ENCODE peak calls at places on chromosome 18, in seven cellular contexts. O is mesendoderm, D is neuronal stem cell, G is H9, U is H1, B is trophoblast cell, K is mesenchymal stem cell. C is an unnamed sample.

GRCh38 chr18:22318745-22319407 is 98.8 kb downstream of the CTAGE1 start:
- DNase-seq in O (no peak), D (no peak), G (no peak), U (no peak), B (no peak), K (peak), C (peak)

GRCh38 chr18:44130365-44130942 is 550.2 kb upstream of the SETBP1 start:
- DNase-seq in O (peak), D (peak), G (peak), U (no peak), B (peak), K (peak), C (peak)

GRCh38 chr18:36153203-36153602 is 23.5 kb downstream of the ELP2 start:
- DNase-seq in O (no peak), D (no peak), G (no peak), U (no peak), B (no peak), K (peak), C (peak)

GRCh38 chr18:12990128-12990485 is 1.1 kb upstream of the CEP192 start:
- DNase-seq in O (no peak), D (no peak), G (no peak), U (no peak), B (no peak), K (peak), C (no peak)

GRCh38 chr18:3455938-3456685 is 6.1 kb downstream of the TGIF1 start:
- DNase-seq in O (peak), D (no peak), G (no peak), U (no peak), B (peak), K (peak), C (peak)

GRCh38 chr18:24913507-24914147 is 438.3 kb downstream of the ZNF521 start:
- DNase-seq in O (peak), D (no peak), G (no peak), U (no peak), B (no peak), K (peak), C (no peak)

GRCh38 chr18:3151379-3152264 is 68.1 kb downstream of the MYOM1 start:
- DNase-seq in O (peak), D (peak), G (no peak), U (no peak), B (peak), K (peak), C (peak)

GRCh38 chr18:2994603-2995432 is 18.1 kb downstream of the LPIN2 start:
- DNase-seq in O (peak), D (no peak), G (no peak), U (peak), B (no peak), K (no peak), C (no peak)

GRCh38 chr18:46720092-46720491 is 36.8 kb downstream of the ST8SIA5 start:
- DNase-seq in O (no peak), D (no peak), G (no peak), U (no peak), B (no peak), K (no peak), C (no peak)

GRCh38 chr18:54647176-54647575 is 56.1 kb downstream of the DYNAP start:
- DNase-seq in O (peak), D (peak), G (peak), U (no peak), B (peak), K (peak), C (peak)

GRCh38 chr18:28065031-28065792 is 111.7 kb downstream of the CDH2 start:
- DNase-seq in O (peak), D (peak), G (no peak), U (no peak), B (peak), K (peak), C (peak)

GRCh38 chr18:59729781-59730180 is 32.6 kb upstream of the CCBE1 start:
- DNase-seq in O (no peak), D (no peak), G (no peak), U (no peak), B (peak), K (no peak), C (no peak)

GRCh38 chr18:13028869-13029268 is 37.7 kb downstream of the CEP192 start:
- DNase-seq in O (no peak), D (no peak), G (no peak), U (no peak), B (no peak), K (no peak), C (no peak)

GRCh38 chr18:31506024-31506742 is 8.2 kb downstream of the DSG2 start:
- DNase-seq in O (no peak), D (no peak), G (no peak), U (no peak), B (peak), K (peak), C (peak)

GRCh38 chr18:57241869-57242268 is 95.0 kb downstream of the BOD1L2 start:
- DNase-seq in O (peak), D (no peak), G (no peak), U (no peak), B (no peak), K (no peak), C (no peak)

GRCh38 chr18:57249109-57249508 is 102.2 kb downstream of the BOD1L2 start:
- DNase-seq in O (no peak), D (peak), G (no peak), U (no peak), B (no peak), K (no peak), C (no peak)

GRCh38 chr18:57242285-57242684 is 95.4 kb downstream of the BOD1L2 start:
- DNase-seq in O (peak), D (no peak), G (no peak), U (no peak), B (no peak), K (no peak), C (no peak)

DNA sequence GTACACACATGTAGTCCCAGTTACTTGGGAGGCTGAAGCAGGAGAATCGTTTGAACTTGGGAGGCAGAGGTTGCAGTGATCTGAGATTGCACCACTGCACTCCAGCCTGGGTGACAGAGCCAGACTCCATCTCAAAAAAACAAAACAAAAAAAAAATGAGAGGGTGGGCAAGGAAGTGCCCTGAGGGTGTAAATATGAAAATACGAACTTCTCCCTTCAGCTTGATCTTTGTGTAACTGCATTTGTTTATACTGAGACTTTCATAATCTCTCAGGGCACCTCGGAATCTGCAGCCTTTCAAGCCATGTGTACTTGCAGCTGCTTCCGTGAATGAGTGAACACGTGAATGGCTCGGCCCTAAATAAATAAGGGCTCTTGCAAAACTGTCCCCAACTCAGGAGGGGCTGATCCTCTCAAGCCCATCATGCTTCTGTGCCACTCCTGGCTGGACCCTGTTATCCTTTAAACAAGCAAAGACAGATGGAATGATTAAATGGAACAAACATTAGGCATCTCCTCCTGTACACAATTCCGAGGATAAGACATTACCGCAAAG is 96.8 kb downstream of the BOD1L2 start:
- DNase-seq in O (no peak), D (no peak), G (no peak), U (no peak), B (no peak), K (no peak), C (no peak)
- H3K23ac ChIP-seq in O (no peak), D (no peak), G (no peak), U (no peak), B (no peak), K (no peak), C (no peak)

GRCh38 chr18:37420315-37420880 is 145.2 kb downstream of the CELF4 start:
- DNase-seq in O (peak), D (no peak), G (no peak), U (no peak), B (peak), K (no peak), C (no peak)
- H3K23ac ChIP-seq in O (no peak), D (no peak), G (no peak), U (no peak), B (no peak), K (no peak), C (no peak)

GRCh38 chr18:877238-877637 is 27.4 kb upstream of the ADCYAP1 start:
- DNase-seq in O (no peak), D (no peak), G (no peak), U (no peak), B (no peak), K (no peak), C (no peak)
- H3K23ac ChIP-seq in O (no peak), D (no peak), G (no peak), U (no peak), B (no peak), K (no peak), C (no peak)

DNA sequence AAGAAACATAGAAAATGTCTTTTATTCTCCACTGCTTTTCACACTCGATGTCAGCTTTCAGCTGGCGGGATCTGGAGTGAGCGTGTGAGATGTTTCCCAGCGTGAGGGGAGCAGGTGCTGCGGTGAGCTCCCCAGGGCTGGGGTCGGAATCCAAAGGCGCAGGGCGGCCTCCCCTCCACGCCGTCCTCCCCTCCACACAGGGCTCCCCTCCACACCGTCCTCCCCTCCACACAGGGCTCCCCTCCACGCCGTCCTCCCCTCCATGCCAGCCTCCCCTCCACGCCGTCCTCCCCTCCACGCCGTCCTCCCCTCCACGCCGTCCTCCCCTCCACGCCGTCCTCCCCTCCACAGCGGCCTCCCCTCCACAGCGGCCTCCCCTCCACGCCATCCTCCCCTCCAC is 26.9 kb upstream of the KCNG2 start:
- DNase-seq in O (no peak), D (no peak), G (no peak), U (no peak), B (no peak), K (no peak), C (no peak)
- H3K23ac ChIP-seq in O (no peak), D (no peak), G (no peak), U (no peak), B (no peak), K (no peak), C (no peak)

GRCh38 chr18:49910019-49910418 is 96.7 kb upstream of the ACAA2 start:
- DNase-seq in O (no peak), D (no peak), G (no peak), U (no peak), B (no peak), K (no peak), C (no peak)
- H3K23ac ChIP-seq in O (no peak), D (no peak), G (no peak), U (no peak), B (no peak), K (no peak), C (no peak)